ENCODE peak calls at places on chromosomes 6 and 20, in four cellular contexts. H is H1, R is GM12878, E is HepG2. U is an unnamed sample.

GRCh38 chr6:158353851-158354508 is 41.7 kb downstream of the TULP4 start:
- DNase-seq in H (no peak), R (no peak), E (no peak), U (no peak)

GRCh38 chr6:147390909-147391536 is 117.5 kb upstream of the SAMD5 start:
- DNase-seq in H (no peak), R (no peak), E (peak), U (no peak)

GRCh38 chr6:128690063-128690462 is 169.7 kb upstream of the PTPRK start:
- DNase-seq in H (no peak), R (no peak), E (no peak), U (no peak)

GRCh38 chr6:69795469-69796080 is 1.2 kb downstream of the LMBRD1 start:
- DNase-seq in H (no peak), R (no peak), E (no peak), U (no peak)

GRCh38 chr6:151733680-151734320 is 73.7 kb upstream of the ESR1 start:
- DNase-seq in H (no peak), R (no peak), E (no peak), U (no peak)

GRCh38 chr20:63520939-63521601 is 505 bp downstream of the PPDPF start:
- DNase-seq in H (no peak), R (no peak), E (peak), U (peak)

GRCh38 chr20:61754976-61755778 is 310.5 kb downstream of the TAF4 start:
- DNase-seq in H (no peak), R (no peak), E (no peak), U (no peak)

GRCh38 chr6:124795879-124796838 is 166.1 kb upstream of the RNF217 start:
- DNase-seq in H (peak), R (no peak), E (no peak), U (peak)

GRCh38 chr6:116450769-116451740 is 10.1 kb upstream of the CALHM6 start:
- DNase-seq in H (no peak), R (peak), E (no peak), U (peak)

GRCh38 chr6:134415194-134415593 is 97.3 kb upstream of the SGK1 start:
- DNase-seq in H (no peak), R (no peak), E (no peak), U (no peak)

GRCh38 chr6:85287158-85287557 is 162.7 kb upstream of the NT5E start:
- DNase-seq in H (no peak), R (no peak), E (no peak), U (no peak)

GRCh38 chr6:13242590-13242989 is 85.7 kb downstream of the TBC1D7 start:
- DNase-seq in H (no peak), R (no peak), E (no peak), U (no peak)

GRCh38 chr6:168093071-168093505 is 14.1 kb upstream of the FRMD1 start:
- DNase-seq in H (no peak), R (no peak), E (peak), U (peak)

GRCh38 chr6:28005124-28005662 is 48.2 kb downstream of the OR2B6 start:
- DNase-seq in H (no peak), R (no peak), E (no peak), U (peak)

GRCh38 chr6:34630040-34630439 is 66.5 kb downstream of the ILRUN start:
- DNase-seq in H (no peak), R (no peak), E (peak), U (no peak)

GRCh38 chr20:6007529-6008103 is 46.2 kb downstream of the LRRN4 start:
- DNase-seq in H (no peak), R (no peak), E (peak), U (no peak)

GRCh38 chr20:63941282-63942060 is 14.7 kb downstream of the UCKL1 start:
- DNase-seq in H (peak), R (no peak), E (no peak), U (peak)

GRCh38 chr6:125207956-125208355 is 54.4 kb downstream of the TPD52L1 start:
- DNase-seq in H (no peak), R (no peak), E (no peak), U (no peak)

GRCh38 chr6:75855047-75855446 is 106.0 kb downstream of the MYO6 start:
- DNase-seq in H (no peak), R (no peak), E (peak), U (peak)

GRCh38 chr6:157385482-157385881 is 4.5 kb downstream of the ZDHHC14 start:
- DNase-seq in H (no peak), R (peak), E (no peak), U (no peak)

GRCh38 chr20:2626853-2627541 is 25.4 kb upstream of the NOP56 start:
- DNase-seq in H (no peak), R (no peak), E (peak), U (no peak)

GRCh38 chr6:66948106-66948505 is 1241.1 kb upstream of the EYS start:
- DNase-seq in H (no peak), R (no peak), E (no peak), U (no peak)

GRCh38 chr20:37375227-37375626 is 29.3 kb downstream of the SRC start:
- DNase-seq in H (no peak), R (peak), E (no peak), U (no peak)

GRCh38 chr6:158769228-158769627 is 49.9 kb downstream of the EZR start:
- DNase-seq in H (no peak), R (no peak), E (no peak), U (no peak)

GRCh38 chr6:16432075-16433032 is 194.0 kb downstream of the GMPR start:
- DNase-seq in H (no peak), R (peak), E (no peak), U (no peak)

GRCh38 chr6:5665173-5665572 is 341.6 kb downstream of the NRN1 start:
- DNase-seq in H (no peak), R (no peak), E (no peak), U (no peak)

GRCh38 chr6:51273228-51273961 is 454.7 kb downstream of the TFAP2B start:
- DNase-seq in H (no peak), R (no peak), E (no peak), U (no peak)

GRCh38 chr20:21100590-21101452 is 5.3 kb downstream of the LINC00237 start:
- DNase-seq in H (peak), R (no peak), E (no peak), U (no peak)

GRCh38 chr6:15897063-15897934 is 231.6 kb upstream of the MYLIP start:
- DNase-seq in H (no peak), R (no peak), E (no peak), U (peak)

GRCh38 chr6:19771753-19772336 is 65.3 kb upstream of the ID4 start:
- DNase-seq in H (no peak), R (no peak), E (no peak), U (no peak)

GRCh38 chr6:74447013-74447412 is 751.0 kb downstream of the CD109 start:
- DNase-seq in H (no peak), R (peak), E (no peak), U (no peak)

GRCh38 chr6:151391021-151391470 is 313 bp downstream of the ZBTB2 start:
- DNase-seq in H (no peak), R (no peak), E (peak), U (peak)

GRCh38 chr20:33261465-33261864 is 21.5 kb upstream of the BPIFB1 start:
- DNase-seq in H (no peak), R (no peak), E (no peak), U (no peak)

GRCh38 chr20:37261714-37262113 is at the start of gene GHRH:
- DNase-seq in H (no peak), R (no peak), E (no peak), U (no peak)

GRCh38 chr6:134168580-134169223 is 116.3 kb upstream of the SLC2A12 start:
- DNase-seq in H (no peak), R (no peak), E (no peak), U (no peak)

GRCh38 chr20:37345339-37346231 is at the start of gene SRC:
- DNase-seq in H (peak), R (no peak), E (peak), U (peak)

GRCh38 chr20:37351689-37352610 is 6.0 kb downstream of the SRC start:
- DNase-seq in H (no peak), R (no peak), E (no peak), U (no peak)

GRCh38 chr20:9514072-9514460 is 324 bp upstream of the LAMP5 start:
- DNase-seq in H (no peak), R (no peak), E (no peak), U (no peak)
- TF ChIP-seq BRCA1 in H (no peak), R (no peak), E (no peak), U (no peak)

GRCh38 chr20:18587665-18588553 is at the start of gene DTD1:
- DNase-seq in H (peak), R (peak), E (peak), U (peak)

GRCh38 chr20:18585134-18585533 is 2.7 kb upstream of the DTD1 start:
- DNase-seq in H (peak), R (no peak), E (peak), U (no peak)

GRCh38 chr20:18588554-18589043 is 745 bp downstream of the DTD1 start:
- DNase-seq in H (no peak), R (no peak), E (no peak), U (no peak)

DNA sequence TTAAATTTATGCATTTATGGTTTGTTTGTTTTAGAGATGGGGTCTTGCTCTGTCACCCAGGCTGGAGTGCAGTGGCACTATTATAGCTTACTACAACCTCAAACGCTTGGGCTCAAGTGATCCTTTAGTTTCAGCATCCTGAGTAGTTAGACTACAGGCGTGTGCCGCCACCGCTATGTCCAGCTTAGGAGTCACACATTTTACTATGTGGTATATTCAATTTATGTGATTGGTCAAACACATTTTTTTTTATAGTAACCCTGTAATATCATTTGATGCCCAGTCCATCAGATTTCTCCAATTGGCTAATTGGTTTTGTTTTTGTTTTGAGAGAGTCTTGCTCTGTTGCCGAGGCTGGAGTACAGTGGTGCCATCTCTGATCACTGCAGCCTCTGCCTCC is 2.3 kb downstream of the DTD1 start:
- DNase-seq in H (no peak), R (no peak), E (no peak), U (no peak)
- TF ChIP-seq BRCA1 in H (no peak), R (no peak), E (no peak), U (no peak)

GRCh38 chr6:102848796-102849195 is 1455.3 kb downstream of the GRIK2 start:
- DNase-seq in H (no peak), R (no peak), E (no peak), U (no peak)

GRCh38 chr6:102848210-102848609 is 1454.7 kb downstream of the GRIK2 start:
- DNase-seq in H (no peak), R (no peak), E (no peak), U (no peak)

GRCh38 chr6:102853249-102853955 is 1459.9 kb downstream of the GRIK2 start:
- DNase-seq in H (no peak), R (no peak), E (no peak), U (no peak)
- TF ChIP-seq BRCA1 in H (no peak), R (no peak), E (no peak), U (no peak)

DNA sequence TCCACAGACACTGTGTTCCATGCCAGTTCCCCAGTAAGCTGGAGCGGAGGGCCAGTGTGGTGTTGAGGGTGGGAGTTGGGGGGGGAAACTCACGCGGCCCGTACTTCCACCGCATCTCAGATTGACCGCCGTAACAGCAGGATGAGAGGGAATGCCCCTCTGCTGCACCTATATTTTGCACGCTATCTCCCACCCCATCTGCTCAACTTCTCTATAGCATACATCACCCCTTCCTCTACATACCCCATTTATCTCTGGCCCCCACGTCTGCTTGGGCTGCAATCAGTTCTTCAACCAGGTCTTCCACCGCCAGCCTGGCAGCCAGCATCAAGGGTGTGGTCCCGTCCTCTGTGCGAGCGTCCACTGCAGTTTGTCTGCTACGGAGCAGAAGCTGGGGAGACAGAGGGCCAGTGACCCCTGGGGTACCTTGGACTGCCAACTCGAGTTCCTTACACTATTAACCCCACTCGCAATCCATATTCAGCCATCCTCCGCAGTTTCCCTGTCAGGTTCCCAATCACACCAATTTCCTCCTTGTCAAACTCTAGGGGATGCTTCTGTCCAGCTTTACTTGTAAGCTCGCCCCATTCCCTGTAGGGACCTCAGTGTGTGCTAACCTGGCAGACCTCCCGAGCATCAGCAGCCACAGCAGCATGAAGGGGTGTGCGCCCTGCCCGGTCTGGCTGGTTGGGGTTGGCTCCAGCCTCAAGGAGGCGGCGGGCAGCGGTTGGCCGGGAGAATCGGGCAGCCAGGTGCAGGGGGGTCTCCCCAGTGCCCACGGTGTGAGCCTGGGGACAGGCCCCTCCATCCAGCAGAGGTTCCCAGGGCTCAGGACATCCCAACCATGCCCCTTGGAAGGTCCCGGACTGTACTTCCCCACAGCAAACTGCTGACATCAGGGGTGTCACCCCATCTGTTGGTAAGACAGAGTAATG is 4.5 kb upstream of the GPSM3 start:
- DNase-seq in H (no peak), R (no peak), E (no peak), U (peak)
- TF ChIP-seq BRCA1 in H (no peak), R (no peak), E (no peak), U (no peak)

GRCh38 chr20:8153281-8153908 is 21.3 kb downstream of the PLCB1 start:
- DNase-seq in H (no peak), R (peak), E (no peak), U (no peak)

GRCh38 chr20:8152183-8152582 is 20.1 kb downstream of the PLCB1 start:
- DNase-seq in H (no peak), R (no peak), E (no peak), U (no peak)

GRCh38 chr20:8150591-8150990 is 18.5 kb downstream of the PLCB1 start:
- DNase-seq in H (no peak), R (no peak), E (no peak), U (no peak)

GRCh38 chr20:8152847-8153246 is 20.8 kb downstream of the PLCB1 start:
- DNase-seq in H (no peak), R (no peak), E (no peak), U (no peak)

GRCh38 chr20:8151371-8151770 is 19.3 kb downstream of the PLCB1 start:
- DNase-seq in H (no peak), R (no peak), E (no peak), U (no peak)
- TF ChIP-seq BRCA1 in H (no peak), R (no peak), E (no peak), U (no peak)

GRCh38 chr6:87373377-87373776 is 28.8 kb downstream of the C6orf163 start:
- DNase-seq in H (no peak), R (no peak), E (no peak), U (no peak)
- TF ChIP-seq BRCA1 in H (no peak), R (no peak), E (no peak), U (no peak)

GRCh38 chr6:44217332-44218143 is 812 bp downstream of the MYMX start:
- DNase-seq in H (no peak), R (no peak), E (no peak), U (no peak)

GRCh38 chr6:44220913-44221290 is 2.5 kb upstream of the SLC29A1 start:
- DNase-seq in H (no peak), R (no peak), E (no peak), U (no peak)

GRCh38 chr6:44219815-44220784 is 3.3 kb upstream of the SLC29A1 start:
- DNase-seq in H (no peak), R (no peak), E (no peak), U (no peak)

GRCh38 chr6:44221291-44221960 is 2.0 kb upstream of the SLC29A1 start:
- DNase-seq in H (no peak), R (no peak), E (peak), U (peak)

DNA sequence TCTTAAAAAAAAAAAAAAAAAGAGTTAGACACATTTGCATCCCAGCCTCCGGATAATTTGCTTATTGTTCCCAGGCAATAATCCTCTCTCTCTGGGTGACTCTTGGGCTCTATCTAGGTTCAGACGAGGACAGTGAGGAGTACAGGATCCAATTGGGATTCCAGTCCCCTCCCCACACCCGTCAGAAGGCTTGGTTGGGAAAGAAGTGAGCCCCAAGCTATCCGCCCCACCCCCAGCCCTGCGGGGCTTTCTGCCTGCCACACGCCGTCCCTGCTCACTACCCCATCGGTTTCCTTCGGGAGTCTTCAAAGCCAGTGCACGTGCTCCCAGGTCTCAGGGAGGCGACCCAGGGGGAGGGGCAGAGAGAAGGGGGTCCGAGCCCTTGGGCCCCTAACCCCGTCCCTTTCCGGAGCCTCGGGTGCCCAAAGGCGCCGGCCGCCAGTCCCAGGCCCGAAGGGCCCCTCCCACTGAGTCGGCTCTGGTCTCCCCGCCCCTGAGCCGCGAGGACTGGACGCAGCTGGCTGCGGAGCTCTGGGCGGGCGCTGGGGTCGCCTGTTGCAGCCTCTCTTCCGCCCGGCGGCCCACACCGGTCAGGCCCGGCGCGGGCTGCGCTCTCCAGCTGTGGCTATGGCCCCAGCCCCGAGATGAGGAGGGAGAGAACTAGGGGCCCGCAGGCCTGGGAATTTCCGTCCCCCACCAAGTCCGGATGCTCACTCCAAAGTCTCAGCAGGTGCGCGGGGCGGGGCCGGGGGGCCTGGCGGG is 2.5 kb downstream of the MYMX start:
- DNase-seq in H (no peak), R (no peak), E (peak), U (peak)
- TF ChIP-seq BRCA1 in H (no peak), R (no peak), E (peak), U (no peak)

DNA sequence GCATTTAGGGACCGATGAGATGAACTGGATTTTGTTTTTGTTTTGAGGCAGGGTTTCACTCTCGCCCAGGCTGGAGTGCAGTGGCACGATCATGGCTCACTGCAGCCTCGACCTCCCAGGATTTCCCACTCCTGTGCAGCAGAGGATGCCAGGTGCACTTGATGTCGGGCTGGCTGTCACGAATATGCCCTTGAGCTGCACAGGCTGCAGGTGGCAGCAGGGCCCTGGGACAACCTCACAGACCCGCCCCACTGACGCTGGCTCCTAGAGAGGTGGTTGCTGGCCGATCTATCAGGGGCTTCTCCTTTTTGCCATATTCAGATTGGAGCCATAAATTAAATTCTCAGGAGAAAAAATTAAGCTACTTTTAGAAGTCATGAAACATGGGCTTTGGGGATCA is 32.2 kb downstream of the NQO2 start:
- DNase-seq in H (no peak), R (no peak), E (peak), U (no peak)
- TF ChIP-seq BRCA1 in H (no peak), R (no peak), E (no peak), U (no peak)